ENCODE peak calls at places on chromosomes 13 and 19, in four cellular contexts. S, T, Q and B are unnamed samples.

GRCh38 chr19:16330811-16331690 is 6.4 kb downstream of the KLF2 start:
- DNase-seq in S (no peak), T (no peak), Q (no peak), B (no peak)

GRCh38 chr13:67134322-67135129 is 95.6 kb downstream of the PCDH9 start:
- DNase-seq in S (no peak), T (no peak), Q (no peak), B (no peak)

GRCh38 chr19:16789238-16789637 is 40.0 kb upstream of the SIN3B start:
- DNase-seq in S (no peak), T (no peak), Q (no peak), B (no peak)

GRCh38 chr13:21344662-21345176 is 114.4 kb downstream of the ZDHHC20 start:
- DNase-seq in S (no peak), T (no peak), Q (no peak), B (no peak)

GRCh38 chr13:61728468-61728867 is 312.8 kb upstream of the PCDH20 start:
- DNase-seq in S (peak; percentile 2), T (no peak), Q (no peak), B (no peak)

GRCh38 chr19:50007170-50007569 is 18.0 kb downstream of the VRK3 start:
- DNase-seq in S (no peak), T (no peak), Q (no peak), B (no peak)

GRCh38 chr19:53192771-53193533 is at the start of gene ZNF665:
- DNase-seq in S (peak; percentile 92), T (no peak), Q (peak; percentile 87), B (peak; percentile 72)

GRCh38 chr19:47406711-47407416 is 12.5 kb downstream of the MEIS3 start:
- DNase-seq in S (no peak), T (no peak), Q (peak; percentile 92), B (no peak)

GRCh38 chr19:50555447-50556235 is 12.6 kb downstream of the LRRC4B start:
- DNase-seq in S (peak; percentile 51), T (no peak), Q (peak; percentile 32), B (no peak)

GRCh38 chr13:36051082-36051481 is 80.1 kb downstream of the DCLK1 start:
- DNase-seq in S (no peak), T (no peak), Q (no peak), B (no peak)

GRCh38 chr19:4059931-4060620 is 6.6 kb downstream of the ZBTB7A start:
- DNase-seq in S (no peak), T (no peak), Q (peak; percentile 59), B (no peak)

GRCh38 chr13:110412132-110412912 is 105.2 kb downstream of the COL4A2 start:
- DNase-seq in S (peak; percentile 84), T (peak; percentile 66), Q (peak; percentile 78), B (peak; percentile 73)

GRCh38 chr19:50994129-50994528 is 7.3 kb downstream of the KLK8 start:
- DNase-seq in S (no peak), T (no peak), Q (peak; percentile 75), B (no peak)

GRCh38 chr13:23953860-23954512 is 56.7 kb upstream of the C1QTNF9B start:
- DNase-seq in S (no peak), T (no peak), Q (no peak), B (no peak)

GRCh38 chr13:70390064-70390463 is 281.8 kb upstream of the KLHL1 start:
- DNase-seq in S (no peak), T (no peak), Q (no peak), B (no peak)

GRCh38 chr13:111589992-111590391 is 269.6 kb downstream of the TEX29 start:
- DNase-seq in S (no peak), T (no peak), Q (no peak), B (no peak)

GRCh38 chr13:111587249-111587648 is 266.8 kb downstream of the TEX29 start:
- DNase-seq in S (no peak), T (no peak), Q (no peak), B (no peak)

GRCh38 chr13:111586291-111586690 is 265.8 kb downstream of the TEX29 start:
- DNase-seq in S (no peak), T (no peak), Q (no peak), B (no peak)

GRCh38 chr13:111589321-111589720 is 268.9 kb downstream of the TEX29 start:
- DNase-seq in S (no peak), T (no peak), Q (no peak), B (no peak)

DNA sequence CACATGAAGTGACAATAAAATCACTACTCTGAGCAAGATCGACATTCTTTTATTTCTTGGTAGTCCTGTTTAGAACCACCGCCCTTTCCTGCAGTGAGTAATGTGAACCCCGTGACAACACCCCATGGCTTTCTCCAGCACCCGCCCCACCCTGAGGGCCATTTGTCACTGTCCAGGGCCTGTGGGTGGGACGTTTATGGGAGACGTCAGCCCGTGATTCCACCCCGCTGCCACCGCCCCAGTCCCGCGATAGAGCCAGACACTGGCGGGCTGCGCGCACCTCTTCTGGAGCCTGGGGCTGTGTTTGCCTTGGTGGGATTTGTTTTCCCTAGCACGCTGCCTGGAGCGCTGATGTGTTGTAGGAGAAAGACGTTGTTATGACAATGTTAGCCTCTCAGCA is 263.7 kb downstream of the TEX29 start:
- DNase-seq in S (no peak), T (no peak), Q (peak; percentile 16), B (no peak)
- H3K27me3 ChIP-seq in S (no peaks in the 10 kb centered on the region), T (peaks cover 6% of the 10 kb centered on the region), Q (peaks cover 23% of the 10 kb centered on the region), B (no peaks in the 10 kb centered on the region)

DNA sequence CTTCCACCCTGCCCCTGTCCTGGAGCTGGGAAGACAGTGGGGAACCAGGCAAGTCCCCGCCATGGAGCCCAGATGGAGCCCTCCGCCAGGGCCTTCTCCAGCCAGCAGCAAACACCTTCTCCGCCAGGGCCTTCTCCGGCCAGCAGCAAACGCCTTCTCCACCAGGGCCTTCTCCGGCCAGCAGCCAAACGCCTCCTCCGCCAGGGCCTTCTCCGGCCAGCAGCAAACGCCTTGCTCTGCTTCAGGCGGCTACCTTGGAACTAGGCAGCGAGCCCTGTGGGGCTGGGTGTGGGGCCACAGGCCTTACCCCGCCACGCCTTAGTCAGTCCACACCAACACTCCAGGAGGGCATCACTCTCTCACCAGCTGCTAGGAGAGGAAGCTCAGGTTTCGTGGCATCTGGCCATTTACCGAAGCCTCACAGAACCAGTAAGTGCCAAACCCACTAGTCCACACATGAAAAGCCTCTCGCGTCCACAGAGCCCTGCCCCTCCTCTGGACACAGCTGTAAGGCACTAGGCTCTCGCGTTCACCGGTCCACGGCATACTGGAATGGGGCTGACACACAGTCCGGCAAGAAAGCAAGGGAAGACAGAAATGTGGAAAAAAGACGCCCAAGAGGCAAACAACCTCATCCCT is 41.0 kb downstream of the MLLT1 start:
- DNase-seq in S (no peak), T (no peak), Q (no peak), B (no peak)
- H3K9ac ChIP-seq in S (no peak overlapping the region), T (no peak overlapping the region), Q (peak overlapping the region; percentile 75), B (peak overlapping the region; percentile 16)

DNA sequence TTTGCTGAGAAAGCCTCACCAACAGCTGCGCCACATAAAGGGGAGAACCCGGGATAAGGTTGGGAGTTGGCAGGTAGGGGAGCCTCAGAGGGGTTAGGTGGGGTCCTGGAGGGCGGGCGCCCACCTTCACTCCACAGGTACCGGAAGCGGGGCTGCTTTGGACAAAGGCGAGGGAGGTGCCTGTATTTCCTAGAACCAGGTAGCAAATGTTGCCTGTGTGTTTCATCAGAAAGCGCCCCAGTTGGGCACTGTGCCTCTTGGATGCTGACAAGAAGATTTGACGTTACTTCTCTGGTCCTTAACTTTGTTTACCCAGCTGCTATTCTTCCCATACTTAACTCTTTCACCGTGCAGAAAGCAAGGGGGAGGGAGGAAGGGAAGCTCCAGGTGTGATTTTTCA is 278.9 kb downstream of the ZNF536 start:
- DNase-seq in S (no peak), T (no peak), Q (no peak), B (no peak)
- TF ChIP-seq YY1 in S (no peak), T (no peak), Q (no peak), B (no peak)

DNA sequence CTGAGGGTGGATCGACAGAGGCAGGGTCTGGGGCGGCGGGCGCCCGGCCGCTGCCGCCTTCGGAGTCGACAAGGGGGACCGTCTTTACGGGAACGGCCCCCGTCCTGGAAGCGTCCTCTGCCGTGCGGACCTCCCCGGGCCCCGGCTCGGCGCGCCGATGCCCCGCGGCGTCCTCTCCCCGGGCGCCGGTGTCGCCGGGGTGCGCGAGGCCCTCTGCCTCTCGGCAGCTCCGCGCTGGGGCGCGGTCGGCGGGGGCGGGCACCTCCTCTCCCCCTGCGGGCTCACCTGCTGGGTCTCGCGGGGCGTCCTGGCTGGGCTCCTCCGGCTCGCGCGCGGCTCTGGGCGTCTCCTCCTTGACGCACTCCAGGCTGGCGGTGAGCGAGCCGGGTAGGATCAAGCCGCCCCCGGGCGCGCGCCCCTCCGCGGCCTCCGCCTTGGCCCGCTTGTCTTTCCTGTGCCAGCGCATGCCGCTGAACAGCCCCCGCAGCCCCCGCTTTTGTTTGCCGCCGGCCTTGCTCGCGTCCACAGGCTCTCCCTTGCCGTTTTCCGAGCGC is 1.5 kb downstream of the AMER2 start:
- DNase-seq in S (peak; percentile 50), T (no peak), Q (no peak), B (no peak)
- H3K27me3 ChIP-seq in S (peaks cover 60% of the 10 kb centered on the region), T (peaks cover 19% of the 10 kb centered on the region), Q (peaks cover 31% of the 10 kb centered on the region), B (peaks cover 38% of the 10 kb centered on the region)

GRCh38 chr19:35907377-35907745 is 734 bp downstream of the TYROBP start:
- DNase-seq in S (peak; percentile 16), T (no peak), Q (no peak), B (no peak)
- H3K9ac ChIP-seq in S (no peak overlapping the region), T (no peak overlapping the region), Q (peak overlapping the region; percentile 81), B (no peak overlapping the region)

DNA sequence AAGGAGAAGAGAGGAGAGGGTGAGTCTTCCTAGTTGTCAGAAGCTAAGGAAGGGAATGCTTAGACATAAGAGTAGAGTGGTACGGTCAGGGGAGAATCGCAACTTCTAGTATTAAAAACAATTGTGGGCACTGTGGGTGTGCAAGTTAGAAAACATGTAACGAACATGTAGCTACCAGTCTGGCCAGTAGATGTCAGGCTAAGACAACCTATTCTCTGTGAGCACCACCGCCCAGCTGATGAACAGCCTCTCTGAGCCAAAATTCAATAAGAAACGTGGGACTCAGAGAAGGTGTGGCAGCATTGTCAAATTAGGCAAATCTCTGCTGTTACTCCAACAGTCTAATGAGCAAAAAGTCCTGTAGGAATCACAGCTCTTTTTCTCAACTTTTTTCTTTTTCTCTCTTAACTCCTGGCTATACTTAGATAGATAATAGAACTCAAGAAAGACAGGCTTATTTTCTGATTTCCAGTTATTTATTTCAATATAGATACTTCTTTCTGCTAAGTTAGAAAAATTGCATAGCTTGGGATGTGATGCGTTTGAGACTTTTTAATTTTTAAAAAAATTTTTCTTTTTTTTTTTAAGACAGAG is 186.2 kb downstream of the USP12 start:
- DNase-seq in S (peak; percentile 72), T (peak; percentile 76), Q (peak; percentile 64), B (peak; percentile 59)
- TF ChIP-seq YY1 in S (no peak), T (no peak), Q (no peak), B (no peak)